ENCODE peak calls at places on chromosomes 2 and 18, in four cellular contexts. U is HepG2, Z is H1, B is K562. X is an unnamed sample.

GRCh38 chr18:47932603-47933002 is 2.1 kb upstream of the SMAD2 start:
- DNase-seq in U (no peak), Z (no peak), B (no peak), X (no peak)

GRCh38 chr18:3500016-3500415 is 50.0 kb downstream of the TGIF1 start:
- DNase-seq in U (peak), Z (no peak), B (no peak), X (no peak)

GRCh38 chr2:7027436-7027835 is 110.2 kb downstream of the RNF144A start:
- DNase-seq in U (no peak), Z (no peak), B (no peak), X (no peak)

GRCh38 chr18:27860701-27861107 is 316.2 kb downstream of the CDH2 start:
- DNase-seq in U (peak), Z (no peak), B (no peak), X (peak)

GRCh38 chr2:121804340-121804739 is 48.9 kb downstream of the TSN start:
- DNase-seq in U (no peak), Z (no peak), B (no peak), X (peak)

GRCh38 chr2:57330447-57330846 is 716.2 kb upstream of the VRK2 start:
- DNase-seq in U (no peak), Z (no peak), B (no peak), X (no peak)

GRCh38 chr2:220064282-220065042 is 437.0 kb downstream of the SLC4A3 start:
- DNase-seq in U (no peak), Z (no peak), B (no peak), X (no peak)

GRCh38 chr2:177551989-177552413 is 159.4 kb downstream of the AGPS start:
- DNase-seq in U (no peak), Z (no peak), B (peak), X (no peak)

GRCh38 chr2:626491-627339 is 50.5 kb downstream of the TMEM18 start:
- DNase-seq in U (no peak), Z (peak), B (no peak), X (no peak)

GRCh38 chr2:160516547-160517365 is 23.1 kb upstream of the RBMS1 start:
- DNase-seq in U (no peak), Z (no peak), B (no peak), X (no peak)

GRCh38 chr2:205868773-205869333 is 186.6 kb downstream of the NRP2 start:
- DNase-seq in U (no peak), Z (no peak), B (no peak), X (no peak)

GRCh38 chr2:26016012-26016742 is 17.7 kb upstream of the RAB10 start:
- DNase-seq in U (no peak), Z (no peak), B (no peak), X (no peak)

GRCh38 chr2:26013668-26014067 is 20.2 kb upstream of the RAB10 start:
- DNase-seq in U (no peak), Z (no peak), B (no peak), X (no peak)

GRCh38 chr2:26017464-26018183 is 16.3 kb upstream of the RAB10 start:
- DNase-seq in U (no peak), Z (no peak), B (no peak), X (no peak)

GRCh38 chr2:26020214-26020613 is 13.7 kb upstream of the RAB10 start:
- DNase-seq in U (no peak), Z (no peak), B (no peak), X (no peak)

DNA sequence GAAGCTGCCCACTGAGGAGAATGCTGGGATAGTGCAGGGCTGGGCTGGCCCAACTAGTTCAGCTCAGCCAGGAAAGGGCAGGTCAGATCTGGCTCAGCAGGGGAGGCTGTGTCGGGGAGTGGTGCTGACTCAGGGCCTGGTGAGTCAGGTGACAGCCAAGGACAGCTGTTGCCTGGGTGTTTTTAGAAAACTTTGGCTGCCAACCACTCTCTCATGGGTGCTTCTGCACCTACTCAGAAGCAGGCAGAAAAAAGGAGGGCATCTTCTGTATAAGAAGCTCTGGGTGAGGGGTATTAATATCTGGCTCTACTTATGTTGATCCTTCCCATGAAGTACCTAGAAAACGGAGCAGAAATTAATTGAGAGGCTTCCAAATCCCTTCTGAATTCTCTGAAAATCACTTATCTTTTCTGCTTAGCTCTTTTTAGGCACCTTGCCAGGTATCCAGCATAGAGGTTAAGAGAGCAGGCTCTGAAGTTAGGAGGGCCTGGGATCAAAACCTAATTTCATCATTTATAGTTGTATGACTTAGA is 15.6 kb upstream of the RAB10 start:
- DNase-seq in U (peak), Z (peak), B (peak), X (no peak)
- TF ChIP-seq YY1 in U (no peak), Z (no peak), B (no peak), X (no peak)

DNA sequence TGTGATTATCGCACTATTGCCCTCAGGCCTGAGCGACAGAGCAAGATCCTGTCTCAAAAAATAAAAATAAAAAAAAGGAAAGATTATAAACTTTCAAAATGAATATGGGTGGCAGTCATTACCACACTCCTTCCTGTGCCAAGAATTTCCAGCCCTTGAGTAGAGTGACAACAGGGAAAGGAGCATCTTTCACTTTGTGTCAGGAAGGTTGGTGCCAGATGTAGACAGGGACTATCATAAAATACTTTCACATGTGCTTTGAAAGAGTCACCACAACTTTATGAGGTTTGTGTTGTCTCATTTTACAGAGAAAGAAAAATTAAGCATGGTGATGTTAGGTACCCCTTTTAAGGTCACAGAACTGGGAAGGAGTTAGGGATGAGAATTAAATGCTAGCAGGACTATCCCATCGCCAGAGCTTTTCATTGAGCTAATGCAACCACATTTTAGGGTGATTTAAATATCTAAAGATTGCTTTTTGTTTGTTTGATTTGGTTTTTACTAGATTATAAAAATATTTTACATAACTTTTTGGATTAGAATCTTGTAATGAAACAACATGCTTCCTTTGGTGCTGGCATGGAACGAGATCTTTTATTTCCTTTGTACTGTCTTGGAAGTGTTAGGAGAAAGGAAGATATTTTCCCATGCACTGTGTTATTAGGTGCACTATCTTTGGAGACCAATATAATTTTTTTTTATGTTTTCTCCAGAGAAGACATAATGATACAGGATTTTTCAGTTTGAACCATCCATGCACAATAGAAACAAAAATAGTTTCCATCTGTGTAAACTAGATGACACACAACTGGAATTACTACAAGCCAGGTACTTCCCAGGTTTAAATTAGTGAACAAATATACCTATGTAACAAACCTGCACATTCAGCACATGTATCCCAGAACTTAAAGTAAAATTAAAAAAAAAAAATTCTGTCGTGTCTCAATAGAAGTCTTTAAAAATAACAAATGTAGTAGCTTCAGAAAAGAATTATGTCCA is 1617.1 kb upstream of the ACVR2A start:
- DNase-seq in U (no peak), Z (no peak), B (no peak), X (no peak)
- TF ChIP-seq KDM1A in U (no peak), Z (no peak), B (no peak), X (no peak)

GRCh38 chr2:240250985-240251847 is 110.8 kb upstream of the OTOS start:
- DNase-seq in U (peak), Z (no peak), B (peak), X (no peak)
- TF ChIP-seq YY1 in U (peak), Z (no peak), B (no peak), X (no peak)

GRCh38 chr2:60385648-60386047 is 167.8 kb downstream of the BCL11A start:
- DNase-seq in U (no peak), Z (no peak), B (no peak), X (no peak)
- TF ChIP-seq KDM1A in U (no peak), Z (no peak), B (no peak), X (no peak)

GRCh38 chr2:60118061-60118460 is 435.4 kb downstream of the BCL11A start:
- DNase-seq in U (no peak), Z (no peak), B (no peak), X (no peak)

GRCh38 chr2:60118917-60119316 is 434.5 kb downstream of the BCL11A start:
- DNase-seq in U (no peak), Z (no peak), B (no peak), X (no peak)

GRCh38 chr2:60119778-60120177 is 433.7 kb downstream of the BCL11A start:
- DNase-seq in U (no peak), Z (no peak), B (no peak), X (no peak)

DNA sequence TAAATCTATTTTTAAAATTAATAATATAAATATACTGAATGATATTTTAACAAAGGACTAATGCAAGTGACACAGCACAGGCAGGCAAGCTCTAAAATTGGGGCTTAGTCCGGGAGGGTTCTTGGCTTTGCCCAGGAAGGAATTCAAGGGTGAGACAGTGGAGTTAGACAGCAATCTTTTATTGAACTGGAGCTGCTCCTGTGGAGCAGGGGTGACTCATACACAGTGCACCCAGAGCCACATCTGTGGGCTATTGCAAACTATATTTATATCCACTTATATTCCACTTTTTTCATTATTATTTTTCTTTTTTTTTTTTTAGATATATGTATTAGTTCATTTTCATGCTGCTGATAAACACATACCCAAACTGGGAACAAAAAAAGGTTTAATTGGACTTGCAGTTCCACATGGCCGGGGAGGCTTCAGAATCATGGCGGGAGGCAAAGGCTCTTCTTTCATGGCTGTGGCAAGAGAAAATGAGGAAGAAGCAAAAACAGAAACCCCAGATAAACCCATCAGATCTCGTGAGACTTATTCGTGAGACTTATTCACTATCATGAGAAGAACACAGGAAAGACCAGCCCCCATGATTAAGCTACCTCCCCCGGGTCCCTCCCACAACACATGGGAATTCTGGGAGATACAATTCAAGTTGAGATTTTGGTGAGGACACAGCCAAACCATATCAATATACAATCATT is 437.1 kb downstream of the BCL11A start:
- DNase-seq in U (no peak), Z (no peak), B (no peak), X (no peak)
- TF ChIP-seq YY1 in U (no peak), Z (no peak), B (no peak), X (no peak)

GRCh38 chr2:110219496-110220192 is 7.3 kb upstream of the MTLN start:
- DNase-seq in U (no peak), Z (no peak), B (no peak), X (no peak)
- TF ChIP-seq KDM1A in U (no peak), Z (no peak), B (no peak), X (no peak)

GRCh38 chr2:43539991-43540860 is 55.6 kb downstream of the THADA start:
- DNase-seq in U (no peak), Z (no peak), B (no peak), X (no peak)
- TF ChIP-seq YY1 in U (no peak), Z (no peak), B (no peak), X (no peak)

DNA sequence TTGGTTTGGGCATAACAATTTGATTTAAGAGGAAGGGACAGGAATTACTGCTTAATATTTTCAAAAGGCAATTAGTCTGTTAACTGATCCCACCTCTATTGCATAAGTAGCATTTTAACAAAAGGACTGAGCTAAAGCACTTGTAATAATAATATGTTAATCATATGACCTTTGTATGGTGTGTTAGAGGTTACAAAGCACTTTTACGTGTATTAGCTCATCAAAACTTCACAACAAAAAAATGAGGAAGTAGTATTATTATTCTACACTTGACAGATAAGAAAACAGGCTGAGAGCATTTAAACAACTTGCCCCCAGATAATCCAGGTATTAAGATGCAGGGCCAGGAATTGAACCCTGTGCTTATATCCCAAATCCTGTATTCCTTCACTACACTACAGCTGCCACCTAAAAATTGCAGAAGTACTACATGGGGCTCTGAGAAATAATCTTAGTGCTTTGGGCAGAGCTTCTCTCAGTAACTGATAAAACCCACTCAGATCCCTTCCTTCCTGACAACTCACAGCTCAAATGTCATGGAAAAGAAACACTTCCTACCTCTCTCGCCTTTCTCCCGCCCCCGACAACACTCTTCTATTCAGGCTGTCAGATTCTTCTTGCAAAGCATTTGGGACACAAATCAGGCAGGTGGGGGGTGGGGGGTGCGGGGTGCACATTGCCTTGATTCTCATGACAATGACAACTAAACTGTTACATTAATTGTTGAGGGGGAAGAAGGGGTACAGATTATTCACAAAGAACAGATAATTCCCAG is 20.8 kb upstream of the KCTD1 start:
- DNase-seq in U (no peak), Z (no peak), B (no peak), X (no peak)
- TF ChIP-seq KDM1A in U (no peak), Z (no peak), B (no peak), X (no peak)